ENCODE peak calls at places on chromosomes 1 and 21, in five cellular contexts. One of them, this sample, is unnamed.

GRCh38 chr1:214617843-214618242 is 14.8 kb downstream of the CENPF start:
- DNase-seq in NB4: no peak
- DNase-seq in hepatocyte: no peak
- DNase-seq in colonic mucosa: no peak
- DNase-seq in NT2/D1: no peak
- DNase-seq in this sample: no peak

GRCh38 chr1:50665413-50665812 is 242.2 kb upstream of the DMRTA2 start:
- DNase-seq in NB4: no peak
- DNase-seq in hepatocyte: peak; percentile 8
- DNase-seq in NT2/D1: no peak
- DNase-seq in colonic mucosa: no peak
- DNase-seq in this sample: no peak

GRCh38 chr21:38938343-38938742 is 132.6 kb downstream of the ETS2 start:
- DNase-seq in NT2/D1: peak; percentile 33
- DNase-seq in colonic mucosa: no peak
- DNase-seq in NB4: peak; percentile 32
- DNase-seq in hepatocyte: no peak
- DNase-seq in this sample: no peak

GRCh38 chr1:109782514-109782913 is 18.8 kb upstream of the EPS8L3 start:
- DNase-seq in hepatocyte: no peak
- DNase-seq in NT2/D1: no peak
- DNase-seq in NB4: no peak
- DNase-seq in colonic mucosa: no peak
- DNase-seq in this sample: peak; percentile 60

GRCh38 chr1:9425859-9426258 is 113.4 kb upstream of the SLC25A33 start:
- DNase-seq in colonic mucosa: no peak
- DNase-seq in hepatocyte: no peak
- DNase-seq in NT2/D1: no peak
- DNase-seq in NB4: peak; percentile 44
- DNase-seq in this sample: no peak

GRCh38 chr1:115908565-115909334 is 67.6 kb upstream of the SLC22A15 start:
- DNase-seq in NT2/D1: no peak
- DNase-seq in hepatocyte: no peak
- DNase-seq in NB4: no peak
- DNase-seq in colonic mucosa: no peak
- DNase-seq in this sample: no peak

GRCh38 chr1:34426325-34426896 is 249.7 kb downstream of the C1orf94 start:
- DNase-seq in NB4: no peak
- DNase-seq in NT2/D1: no peak
- DNase-seq in hepatocyte: no peak
- DNase-seq in colonic mucosa: no peak
- DNase-seq in this sample: no peak

GRCh38 chr1:97904528-97904927 is 16.3 kb downstream of the DPYD start:
- DNase-seq in colonic mucosa: no peak
- DNase-seq in hepatocyte: no peak
- DNase-seq in NB4: peak; percentile 65
- DNase-seq in NT2/D1: no peak
- DNase-seq in this sample: no peak

GRCh38 chr1:150876111-150876434 is 326 bp downstream of the ARNT start:
- DNase-seq in hepatocyte: peak; percentile 76
- DNase-seq in colonic mucosa: no peak
- DNase-seq in NT2/D1: peak; percentile 58
- DNase-seq in NB4: no peak
- DNase-seq in this sample: no peak

GRCh38 chr1:16029288-16029687 is 7.5 kb downstream of the CLCNKA start:
- DNase-seq in NB4: no peak
- DNase-seq in colonic mucosa: no peak
- DNase-seq in NT2/D1: no peak
- DNase-seq in hepatocyte: no peak
- DNase-seq in this sample: no peak

GRCh38 chr1:16022393-16022792 is 557 bp downstream of the CLCNKA start:
- DNase-seq in NB4: no peak
- DNase-seq in colonic mucosa: no peak
- DNase-seq in hepatocyte: no peak
- DNase-seq in NT2/D1: no peak
- DNase-seq in this sample: no peak

GRCh38 chr1:16028237-16029002 is 6.6 kb downstream of the CLCNKA start:
- DNase-seq in colonic mucosa: no peak
- DNase-seq in NB4: no peak
- DNase-seq in NT2/D1: no peak
- DNase-seq in hepatocyte: no peak
- DNase-seq in this sample: no peak

GRCh38 chr1:16023050-16023653 is 1.3 kb downstream of the CLCNKA start:
- DNase-seq in NB4: no peak
- DNase-seq in hepatocyte: no peak
- DNase-seq in NT2/D1: no peak
- DNase-seq in colonic mucosa: no peak
- DNase-seq in this sample: no peak

DNA sequence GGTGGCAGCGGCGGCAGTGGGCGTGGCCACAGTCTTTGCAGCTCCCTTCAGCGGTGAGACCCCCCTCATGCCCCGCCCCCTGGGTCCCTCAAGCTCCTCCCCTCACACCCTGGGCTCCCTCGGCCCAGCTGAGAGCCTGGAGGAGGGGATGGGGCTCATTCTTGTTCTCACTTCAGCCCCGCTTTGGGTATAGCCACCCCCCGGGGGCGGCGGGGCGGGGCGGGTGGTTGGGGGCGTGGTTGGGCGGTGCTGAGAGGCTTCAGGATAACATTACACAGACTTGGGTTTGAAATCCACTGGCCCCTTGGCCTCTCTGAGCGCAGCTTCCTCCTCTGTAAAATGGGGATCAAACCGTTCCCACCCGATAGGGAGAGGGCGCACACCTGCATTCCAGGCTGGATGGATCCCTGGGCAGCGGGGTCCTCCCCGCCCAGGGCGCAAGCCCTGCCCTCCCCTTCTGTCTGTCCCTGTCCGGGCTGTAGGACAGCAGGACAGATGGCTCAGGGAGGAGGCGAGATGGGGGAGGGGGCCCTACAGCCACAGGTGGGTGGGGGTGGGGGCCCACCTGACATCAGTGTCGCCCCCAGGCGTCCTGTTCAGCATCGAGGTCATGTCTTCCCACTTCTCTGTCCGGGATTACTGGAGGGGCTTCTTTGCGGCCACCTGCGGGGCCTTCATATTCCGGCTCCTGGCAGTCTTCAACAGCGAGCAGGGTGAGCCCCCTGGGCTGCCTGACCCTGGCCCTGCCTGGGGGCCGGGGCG is 5.1 kb downstream of the CLCNKA start:
- DNase-seq in hepatocyte: peak; percentile 64
- DNase-seq in NT2/D1: peak; percentile 70
- DNase-seq in colonic mucosa: no peak
- DNase-seq in NB4: peak; percentile 38
- DNase-seq in this sample: peak; percentile 11
- H3K4me3 ChIP-seq in hepatocyte: no peak overlapping the region
- H3K4me3 ChIP-seq in NT2/D1: no peak overlapping the region
- H3K4me3 ChIP-seq in colonic mucosa: no peak overlapping the region
- H3K4me3 ChIP-seq in NB4: no peak overlapping the region
- H3K4me3 ChIP-seq in this sample: no peak overlapping the region

GRCh38 chr1:1421147-1421906 is at the start of gene ANKRD65:
- DNase-seq in colonic mucosa: no peak
- DNase-seq in hepatocyte: no peak
- DNase-seq in NT2/D1: no peak
- DNase-seq in NB4: no peak
- DNase-seq in this sample: peak; percentile 45

GRCh38 chr1:1419363-1419811 is 1.7 kb downstream of the ANKRD65 start:
- DNase-seq in colonic mucosa: no peak
- DNase-seq in NT2/D1: no peak
- DNase-seq in hepatocyte: no peak
- DNase-seq in NB4: no peak
- DNase-seq in this sample: no peak

GRCh38 chr1:1419812-1420653 is 1.0 kb downstream of the ANKRD65 start:
- DNase-seq in NT2/D1: no peak
- DNase-seq in colonic mucosa: no peak
- DNase-seq in NB4: no peak
- DNase-seq in hepatocyte: no peak
- DNase-seq in this sample: no peak

GRCh38 chr1:1421907-1422464 is 910 bp upstream of the ANKRD65 start:
- DNase-seq in NT2/D1: no peak
- DNase-seq in colonic mucosa: no peak
- DNase-seq in hepatocyte: no peak
- DNase-seq in NB4: no peak
- DNase-seq in this sample: peak; percentile 33

DNA sequence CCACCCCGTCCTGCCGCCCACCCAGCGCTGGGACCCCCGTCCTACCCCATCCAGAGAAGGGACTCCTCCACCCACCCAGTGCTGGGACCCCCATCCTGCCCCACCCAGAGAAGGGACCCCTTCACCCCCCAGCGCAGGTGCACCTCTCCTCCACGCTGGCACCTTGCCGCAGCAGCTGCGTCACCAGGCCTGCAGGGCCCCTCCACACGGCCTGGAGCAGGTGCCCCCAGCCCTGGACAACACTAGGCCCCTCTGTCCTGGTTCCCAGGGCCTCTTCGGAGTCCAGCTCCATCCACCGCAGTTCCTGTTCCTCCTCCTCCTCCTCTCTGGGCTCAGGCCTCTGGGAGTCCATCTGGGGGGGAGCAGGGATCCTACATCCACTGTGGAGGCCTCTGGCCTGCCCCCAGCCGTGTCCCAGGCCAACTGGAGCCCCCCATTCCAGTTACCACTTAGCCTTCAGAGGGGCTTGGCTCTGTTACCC is 382 bp downstream of the ANKRD65 start:
- DNase-seq in NB4: no peak
- DNase-seq in hepatocyte: no peak
- DNase-seq in NT2/D1: no peak
- DNase-seq in colonic mucosa: no peak
- DNase-seq in this sample: no peak
- H3K4me3 ChIP-seq in NB4: no peak overlapping the region
- H3K4me3 ChIP-seq in hepatocyte: no peak overlapping the region
- H3K4me3 ChIP-seq in NT2/D1: no peak overlapping the region
- H3K4me3 ChIP-seq in colonic mucosa: peak overlapping the region; percentile 22
- H3K4me3 ChIP-seq in this sample: no peak overlapping the region

GRCh38 chr1:236143104-236143948 is 987 bp downstream of the GPR137B start:
- DNase-seq in NT2/D1: no peak
- DNase-seq in colonic mucosa: no peak
- DNase-seq in NB4: peak; percentile 66
- DNase-seq in hepatocyte: peak; percentile 63
- DNase-seq in this sample: no peak

GRCh38 chr1:236142358-236143103 is at the start of gene GPR137B:
- DNase-seq in NB4: peak; percentile 83
- DNase-seq in colonic mucosa: peak; percentile 67
- DNase-seq in NT2/D1: no peak
- DNase-seq in hepatocyte: peak; percentile 69
- DNase-seq in this sample: peak; percentile 72

GRCh38 chr1:236141447-236142357 is 637 bp upstream of the GPR137B start:
- DNase-seq in NT2/D1: no peak
- DNase-seq in hepatocyte: peak; percentile 63
- DNase-seq in NB4: peak; percentile 18
- DNase-seq in colonic mucosa: peak; percentile 32
- DNase-seq in this sample: peak; percentile 42

GRCh38 chr1:236139495-236139894 is 2.8 kb upstream of the GPR137B start:
- DNase-seq in colonic mucosa: no peak
- DNase-seq in hepatocyte: no peak
- DNase-seq in NT2/D1: no peak
- DNase-seq in NB4: no peak
- DNase-seq in this sample: no peak

DNA sequence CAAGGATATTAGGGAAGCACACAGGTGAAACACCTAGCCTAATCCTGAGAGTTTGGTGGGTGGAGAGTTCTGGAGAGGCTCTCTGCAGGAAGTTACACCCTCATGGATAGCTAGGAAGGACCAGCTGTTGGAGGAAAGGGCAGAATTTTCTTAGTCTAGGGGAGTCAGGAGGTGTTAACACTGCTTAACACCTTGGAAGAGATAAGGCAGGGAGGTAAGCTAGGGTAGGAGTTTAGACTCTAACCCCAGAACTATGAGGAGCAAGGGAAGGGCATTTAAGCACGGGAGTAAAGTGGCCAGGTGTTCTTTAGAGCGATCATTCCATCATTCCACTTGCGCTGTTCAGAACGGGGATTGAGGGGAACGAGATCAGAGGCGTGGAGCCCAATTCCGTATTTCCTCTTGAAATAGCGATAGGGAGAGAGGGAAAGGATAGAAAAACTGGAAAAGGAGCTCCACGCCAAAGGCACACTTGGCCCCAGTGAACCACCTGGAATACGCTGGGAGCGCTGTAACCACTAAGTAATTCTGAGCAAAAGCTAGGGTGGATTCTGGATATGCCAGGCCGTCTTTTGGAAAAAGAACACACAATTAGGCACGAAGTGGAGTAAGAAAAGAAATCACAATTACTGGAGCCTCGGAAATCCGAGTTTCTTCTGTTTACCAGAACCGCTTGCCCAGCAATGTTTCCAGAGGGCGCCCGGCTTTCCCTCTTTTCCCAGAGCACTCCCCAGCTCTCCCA is 1.5 kb upstream of the GPR137B start:
- DNase-seq in NB4: no peak
- DNase-seq in colonic mucosa: peak; percentile 41
- DNase-seq in NT2/D1: no peak
- DNase-seq in hepatocyte: no peak
- DNase-seq in this sample: no peak
- H3K4me3 ChIP-seq in NB4: no peak overlapping the region
- H3K4me3 ChIP-seq in colonic mucosa: peak overlapping the region; percentile 61
- H3K4me3 ChIP-seq in NT2/D1: peak overlapping the region; percentile 55
- H3K4me3 ChIP-seq in hepatocyte: no peak overlapping the region
- H3K4me3 ChIP-seq in this sample: no peak overlapping the region

GRCh38 chr1:234725177-234726132 is 115.5 kb upstream of the IRF2BP2 start:
- DNase-seq in colonic mucosa: peak; percentile 56
- DNase-seq in hepatocyte: no peak
- DNase-seq in NB4: no peak
- DNase-seq in NT2/D1: no peak
- DNase-seq in this sample: no peak
- H3K4me3 ChIP-seq in colonic mucosa: no peak overlapping the region
- H3K4me3 ChIP-seq in hepatocyte: no peak overlapping the region
- H3K4me3 ChIP-seq in NB4: no peak overlapping the region
- H3K4me3 ChIP-seq in NT2/D1: peak overlapping the region; percentile 27
- H3K4me3 ChIP-seq in this sample: no peak overlapping the region

GRCh38 chr1:217137210-217137871 is 414.1 kb upstream of the ESRRG start:
- DNase-seq in NB4: no peak
- DNase-seq in colonic mucosa: no peak
- DNase-seq in NT2/D1: no peak
- DNase-seq in hepatocyte: no peak
- DNase-seq in this sample: no peak
- H3K4me3 ChIP-seq in NB4: no peak overlapping the region
- H3K4me3 ChIP-seq in colonic mucosa: no peak overlapping the region
- H3K4me3 ChIP-seq in NT2/D1: peak overlapping the region; percentile 48
- H3K4me3 ChIP-seq in hepatocyte: no peak overlapping the region
- H3K4me3 ChIP-seq in this sample: no peak overlapping the region

GRCh38 chr21:31558839-31559367 is 100.6 kb upstream of the SOD1 start:
- DNase-seq in NB4: peak; percentile 38
- DNase-seq in NT2/D1: peak; percentile 99
- DNase-seq in hepatocyte: peak; percentile 96
- DNase-seq in colonic mucosa: peak; percentile 88
- DNase-seq in this sample: peak; percentile 85

GRCh38 chr21:31556662-31557061 is 102.8 kb upstream of the SOD1 start:
- DNase-seq in NB4: no peak
- DNase-seq in hepatocyte: no peak
- DNase-seq in colonic mucosa: no peak
- DNase-seq in NT2/D1: no peak
- DNase-seq in this sample: no peak

GRCh38 chr21:31555741-31556191 is 103.7 kb upstream of the SOD1 start:
- DNase-seq in NT2/D1: peak; percentile 75
- DNase-seq in hepatocyte: no peak
- DNase-seq in colonic mucosa: no peak
- DNase-seq in NB4: no peak
- DNase-seq in this sample: no peak

GRCh38 chr21:31557956-31558838 is 101.3 kb upstream of the SOD1 start:
- DNase-seq in NT2/D1: no peak
- DNase-seq in NB4: no peak
- DNase-seq in hepatocyte: peak; percentile 64
- DNase-seq in colonic mucosa: peak; percentile 41
- DNase-seq in this sample: peak; percentile 33

GRCh38 chr21:31557421-31557955 is 102.0 kb upstream of the SOD1 start:
- DNase-seq in NT2/D1: no peak
- DNase-seq in colonic mucosa: no peak
- DNase-seq in hepatocyte: peak; percentile 30
- DNase-seq in NB4: no peak
- DNase-seq in this sample: no peak
- H3K4me3 ChIP-seq in NT2/D1: peak overlapping the region; percentile 95
- H3K4me3 ChIP-seq in colonic mucosa: peak overlapping the region; percentile 79
- H3K4me3 ChIP-seq in hepatocyte: peak overlapping the region; percentile 66
- H3K4me3 ChIP-seq in NB4: no peak overlapping the region
- H3K4me3 ChIP-seq in this sample: no peak overlapping the region

This sample was measured in mucosa of descending colon.